ENCODE peak calls at places on chromosomes 11 and 22, in five cellular contexts. One of them, this sample, is unnamed.

GRCh38 chr22:20552913-20553401 is 45.5 kb downstream of the MED15 start:
- DNase-seq in psoas muscle: peak; percentile 59
- DNase-seq in HL-60: no peak
- DNase-seq in stomach: no peak
- DNase-seq in esophagus squamous epithelium: no peak
- DNase-seq in this sample: no peak

GRCh38 chr22:46614070-46614931 is 5.9 kb upstream of the GRAMD4 start:
- DNase-seq in stomach: no peak
- DNase-seq in HL-60: peak; percentile 68
- DNase-seq in esophagus squamous epithelium: no peak
- DNase-seq in psoas muscle: no peak
- DNase-seq in this sample: no peak

GRCh38 chr11:42299780-42300179 is 840.3 kb upstream of the LRRC4C start:
- DNase-seq in esophagus squamous epithelium: no peak
- DNase-seq in stomach: no peak
- DNase-seq in psoas muscle: no peak
- DNase-seq in HL-60: no peak
- DNase-seq in this sample: no peak

GRCh38 chr11:75768909-75769771 is 562 bp downstream of the DGAT2 start:
- DNase-seq in psoas muscle: peak; percentile 42
- DNase-seq in HL-60: no peak
- DNase-seq in esophagus squamous epithelium: no peak
- DNase-seq in stomach: no peak
- DNase-seq in this sample: peak; percentile 6

GRCh38 chr11:85717360-85717927 is 31.4 kb upstream of the CCDC89 start:
- DNase-seq in HL-60: no peak
- DNase-seq in psoas muscle: no peak
- DNase-seq in esophagus squamous epithelium: no peak
- DNase-seq in stomach: no peak
- DNase-seq in this sample: no peak

GRCh38 chr11:19820100-19820499 is 107.5 kb downstream of the NAV2 start:
- DNase-seq in HL-60: no peak
- DNase-seq in psoas muscle: no peak
- DNase-seq in stomach: no peak
- DNase-seq in esophagus squamous epithelium: no peak
- DNase-seq in this sample: no peak

GRCh38 chr11:131044851-131045250 is 128.6 kb upstream of the SNX19 start:
- DNase-seq in HL-60: no peak
- DNase-seq in esophagus squamous epithelium: no peak
- DNase-seq in stomach: no peak
- DNase-seq in psoas muscle: no peak
- DNase-seq in this sample: no peak

GRCh38 chr11:45148276-45148675 is 1.8 kb downstream of the PRDM11 start:
- DNase-seq in stomach: no peak
- DNase-seq in HL-60: no peak
- DNase-seq in psoas muscle: no peak
- DNase-seq in esophagus squamous epithelium: no peak
- DNase-seq in this sample: no peak

DNA sequence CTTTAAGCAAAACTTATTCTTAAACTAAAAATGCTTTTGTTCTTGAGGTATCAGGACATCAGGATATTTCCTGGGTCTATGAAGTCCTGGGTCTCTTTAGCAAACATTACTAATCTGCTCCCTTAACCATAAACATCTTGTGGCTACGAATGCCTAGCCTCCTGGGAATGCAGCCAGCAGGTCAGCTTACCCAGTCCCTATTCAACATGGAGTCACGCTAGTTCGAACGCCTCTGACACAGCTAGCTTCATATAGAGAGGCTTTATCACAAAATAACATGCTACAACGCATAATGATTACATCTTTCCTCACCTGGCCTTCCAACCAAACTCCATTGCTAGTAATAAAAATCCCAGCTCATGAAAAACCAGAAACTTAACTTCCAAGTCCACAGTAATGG is 17.5 kb upstream of the FIBIN start:
- DNase-seq in HL-60: no peak
- DNase-seq in stomach: no peak
- DNase-seq in esophagus squamous epithelium: no peak
- DNase-seq in psoas muscle: no peak
- DNase-seq in this sample: no peak
- H3K27ac ChIP-seq in HL-60: no peak overlapping the region
- H3K27ac ChIP-seq in stomach: no peak overlapping the region
- H3K27ac ChIP-seq in esophagus squamous epithelium: no peak overlapping the region
- H3K27ac ChIP-seq in psoas muscle: no peak overlapping the region
- H3K27ac ChIP-seq in this sample: no peak overlapping the region

DNA sequence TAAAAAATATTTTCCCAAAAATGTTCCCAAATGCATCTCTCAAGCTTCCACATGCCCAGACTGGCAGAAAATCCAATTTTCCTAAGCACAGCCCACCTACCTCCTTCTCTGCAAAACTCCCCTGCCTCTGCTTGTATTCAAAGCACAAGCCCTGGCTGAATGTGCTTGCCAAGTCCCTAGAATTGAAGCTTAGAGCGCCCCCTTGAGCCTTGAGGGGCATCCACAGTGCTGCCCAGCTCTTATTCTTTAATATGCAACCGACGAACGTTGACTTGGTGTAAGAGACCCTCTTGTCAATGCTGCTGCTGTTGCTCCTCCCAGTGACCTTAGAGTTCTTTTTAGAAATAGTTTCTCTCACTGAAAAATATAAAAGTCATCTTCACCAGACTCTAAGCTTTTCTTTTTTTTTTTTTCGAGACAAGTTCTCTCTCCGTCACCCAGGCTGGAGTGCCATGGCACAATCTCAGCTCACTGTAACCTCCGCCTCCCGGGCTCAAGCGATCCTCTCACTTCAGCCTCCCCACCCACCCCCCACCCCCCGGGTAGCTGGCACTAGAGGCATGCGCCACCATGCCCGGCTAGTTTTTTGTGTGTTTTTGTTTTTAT is 63.5 kb upstream of the CAPRIN1 start:
- DNase-seq in HL-60: peak; percentile 88
- DNase-seq in psoas muscle: peak; percentile 71
- DNase-seq in esophagus squamous epithelium: no peak
- DNase-seq in stomach: peak; percentile 73
- DNase-seq in this sample: peak; percentile 46
- TF ChIP-seq CTCF in HL-60: peak; percentile 80
- TF ChIP-seq CTCF in psoas muscle: peak; percentile 77
- TF ChIP-seq CTCF in esophagus squamous epithelium: peak; percentile 60
- TF ChIP-seq CTCF in stomach: peak; percentile 56
- TF ChIP-seq CTCF in this sample: peak; percentile 83

GRCh38 chr11:65291613-65292012 is 23.1 kb upstream of the CDC42EP2 start:
- DNase-seq in HL-60: no peak
- DNase-seq in esophagus squamous epithelium: no peak
- DNase-seq in psoas muscle: no peak
- DNase-seq in stomach: no peak
- DNase-seq in this sample: no peak

GRCh38 chr11:65292866-65293265 is 21.8 kb upstream of the CDC42EP2 start:
- DNase-seq in HL-60: no peak
- DNase-seq in psoas muscle: no peak
- DNase-seq in stomach: no peak
- DNase-seq in esophagus squamous epithelium: no peak
- DNase-seq in this sample: no peak

GRCh38 chr11:65295571-65296338 is 18.9 kb upstream of the CDC42EP2 start:
- DNase-seq in esophagus squamous epithelium: no peak
- DNase-seq in psoas muscle: peak; percentile 35
- DNase-seq in HL-60: no peak
- DNase-seq in stomach: no peak
- DNase-seq in this sample: no peak

GRCh38 chr11:65295001-65295400 is 19.7 kb upstream of the CDC42EP2 start:
- DNase-seq in stomach: no peak
- DNase-seq in psoas muscle: peak; percentile 51
- DNase-seq in esophagus squamous epithelium: no peak
- DNase-seq in HL-60: no peak
- DNase-seq in this sample: no peak

GRCh38 chr11:65293909-65294381 is 20.7 kb upstream of the CDC42EP2 start:
- DNase-seq in psoas muscle: peak; percentile 68
- DNase-seq in HL-60: no peak
- DNase-seq in esophagus squamous epithelium: no peak
- DNase-seq in stomach: no peak
- DNase-seq in this sample: no peak
- H3K27ac ChIP-seq in psoas muscle: no peak overlapping the region
- H3K27ac ChIP-seq in HL-60: no peak overlapping the region
- H3K27ac ChIP-seq in esophagus squamous epithelium: peak overlapping the region; percentile 94
- H3K27ac ChIP-seq in stomach: peak overlapping the region; percentile 90
- H3K27ac ChIP-seq in this sample: peak overlapping the region; percentile 51

GRCh38 chr11:119678351-119678750 is 50.6 kb downstream of the NECTIN1 start:
- DNase-seq in esophagus squamous epithelium: no peak
- DNase-seq in psoas muscle: no peak
- DNase-seq in stomach: no peak
- DNase-seq in HL-60: no peak
- DNase-seq in this sample: no peak

GRCh38 chr11:119684361-119685072 is 44.5 kb downstream of the NECTIN1 start:
- DNase-seq in psoas muscle: no peak
- DNase-seq in HL-60: no peak
- DNase-seq in stomach: no peak
- DNase-seq in esophagus squamous epithelium: no peak
- DNase-seq in this sample: peak; percentile 89

GRCh38 chr11:119680899-119681370 is 48.1 kb downstream of the NECTIN1 start:
- DNase-seq in esophagus squamous epithelium: no peak
- DNase-seq in psoas muscle: peak; percentile 66
- DNase-seq in HL-60: peak; percentile 68
- DNase-seq in stomach: peak; percentile 66
- DNase-seq in this sample: no peak

GRCh38 chr11:119683783-119684182 is 45.2 kb downstream of the NECTIN1 start:
- DNase-seq in HL-60: no peak
- DNase-seq in psoas muscle: no peak
- DNase-seq in stomach: peak; percentile 41
- DNase-seq in esophagus squamous epithelium: no peak
- DNase-seq in this sample: no peak

DNA sequence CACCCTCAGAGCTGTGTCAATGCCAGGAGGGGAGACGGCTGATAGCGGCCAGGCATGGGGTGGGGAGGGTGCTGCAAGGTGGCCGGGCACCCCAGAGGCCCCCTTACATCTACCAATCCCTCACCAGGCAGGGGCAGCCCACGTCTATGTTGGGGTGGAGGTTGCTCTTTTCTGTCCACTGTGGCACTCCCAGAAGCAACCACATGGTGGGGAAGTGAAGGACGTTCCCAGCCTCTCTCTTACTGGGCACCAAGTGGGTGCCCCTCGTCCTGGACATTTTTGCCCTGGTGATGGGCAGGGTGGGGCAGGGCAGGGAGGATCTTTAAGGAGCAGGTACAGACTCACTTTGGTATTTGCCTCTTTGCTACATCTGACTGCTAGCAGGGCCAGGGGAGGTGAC is 47.5 kb downstream of the NECTIN1 start:
- DNase-seq in stomach: no peak
- DNase-seq in HL-60: peak; percentile 41
- DNase-seq in esophagus squamous epithelium: no peak
- DNase-seq in psoas muscle: no peak
- DNase-seq in this sample: no peak
- TF ChIP-seq CTCF in stomach: peak; percentile 5
- TF ChIP-seq CTCF in HL-60: no peak
- TF ChIP-seq CTCF in esophagus squamous epithelium: peak; percentile 34
- TF ChIP-seq CTCF in psoas muscle: no peak
- TF ChIP-seq CTCF in this sample: no peak

GRCh38 chr11:126375726-126376125 is 20.2 kb downstream of the ST3GAL4 start:
- DNase-seq in esophagus squamous epithelium: no peak
- DNase-seq in psoas muscle: no peak
- DNase-seq in stomach: no peak
- DNase-seq in HL-60: no peak
- DNase-seq in this sample: peak; percentile 66
- H3K27ac ChIP-seq in esophagus squamous epithelium: no peak overlapping the region
- H3K27ac ChIP-seq in psoas muscle: no peak overlapping the region
- H3K27ac ChIP-seq in stomach: no peak overlapping the region
- H3K27ac ChIP-seq in HL-60: no peak overlapping the region
- H3K27ac ChIP-seq in this sample: peak overlapping the region; percentile 96

GRCh38 chr11:15988693-15989231 is 367.6 kb downstream of the SOX6 start:
- DNase-seq in esophagus squamous epithelium: no peak
- DNase-seq in HL-60: no peak
- DNase-seq in stomach: no peak
- DNase-seq in psoas muscle: peak; percentile 49
- DNase-seq in this sample: no peak
- TF ChIP-seq CTCF in esophagus squamous epithelium: no peak
- TF ChIP-seq CTCF in HL-60: no peak
- TF ChIP-seq CTCF in stomach: no peak
- TF ChIP-seq CTCF in psoas muscle: peak; percentile 36
- TF ChIP-seq CTCF in this sample: no peak

GRCh38 chr11:67398661-67399563 is 2.7 kb downstream of the PPP1CA start:
- DNase-seq in stomach: no peak
- DNase-seq in psoas muscle: no peak
- DNase-seq in esophagus squamous epithelium: no peak
- DNase-seq in HL-60: no peak
- DNase-seq in this sample: no peak
- H3K27ac ChIP-seq in stomach: no peak overlapping the region
- H3K27ac ChIP-seq in psoas muscle: no peak overlapping the region
- H3K27ac ChIP-seq in esophagus squamous epithelium: no peak overlapping the region
- H3K27ac ChIP-seq in HL-60: peak overlapping the region; percentile 19
- H3K27ac ChIP-seq in this sample: peak overlapping the region; percentile 94